ENCODE peak calls at places on chromosomes 6 and 20, in ten cellular contexts. O is H9, T is kidney epithelial cell, U is AG04450, I is mesothelial cell of epicardium, F is RWPE1, L is heart right ventricle, D is astrocyte of the cerebellum, B is astrocyte of the spinal cord, W is mammary epithelial cell. P is an unnamed sample.

GRCh38 chr20:44772636-44773035 is 27.0 kb downstream of the KCNK15 start:
- DNase-seq in O (no peak), T (no peak), U (no peak), I (no peak), F (peak; percentile 38), L (no peak), D (no peak), B (no peak), W (peak; percentile 54), P (no peak)

GRCh38 chr20:4891997-4892396 is 109.3 kb downstream of the SLC23A2 start:
- DNase-seq in O (no peak), T (no peak), U (no peak), I (no peak), F (no peak), L (no peak), D (no peak), B (no peak), W (no peak), P (no peak)

GRCh38 chr6:26105109-26105730 is 18.0 kb downstream of the HFE start:
- DNase-seq in O (no peak), T (no peak), U (no peak), I (no peak), F (no peak), L (no peak), D (no peak), B (no peak), W (no peak), P (no peak)

GRCh38 chr6:135535989-135536414 is 38.5 kb upstream of the AHI1 start:
- DNase-seq in O (no peak), T (peak; percentile 56), U (peak; percentile 94), I (no peak), F (peak; percentile 41), L (no peak), D (peak; percentile 90), B (peak; percentile 92), W (peak; percentile 67), P (peak; percentile 12)

GRCh38 chr20:47656313-47656712 is 129.0 kb downstream of the SULF2 start:
- DNase-seq in O (no peak), T (no peak), U (no peak), I (no peak), F (no peak), L (no peak), D (no peak), B (no peak), W (no peak), P (no peak)

GRCh38 chr20:24139846-24140245 is 151.3 kb upstream of the GGTLC1 start:
- DNase-seq in O (no peak), T (no peak), U (no peak), I (no peak), F (no peak), L (no peak), D (no peak), B (no peak), W (no peak), P (no peak)

GRCh38 chr20:43722153-43722505 is 4.7 kb downstream of the GTSF1L start:
- DNase-seq in O (no peak), T (no peak), U (no peak), I (no peak), F (no peak), L (no peak), D (no peak), B (no peak), W (no peak), P (no peak)

GRCh38 chr6:154488276-154488627 is 22.2 kb downstream of the CNKSR3 start:
- DNase-seq in O (no peak), T (no peak), U (no peak), I (no peak), F (no peak), L (no peak), D (no peak), B (peak; percentile 53), W (no peak), P (no peak)

GRCh38 chr6:10618409-10618808 is 76.0 kb downstream of the C6orf52 start:
- DNase-seq in O (no peak), T (no peak), U (no peak), I (no peak), F (no peak), L (no peak), D (no peak), B (no peak), W (no peak), P (no peak)

GRCh38 chr6:25883991-25884390 is 9.9 kb upstream of the SLC17A3 start:
- DNase-seq in O (no peak), T (peak; percentile 93), U (no peak), I (no peak), F (peak; percentile 63), L (no peak), D (no peak), B (no peak), W (peak; percentile 61), P (no peak)

GRCh38 chr20:25191051-25191450 is 4.5 kb upstream of the ENTPD6 start:
- DNase-seq in O (no peak), T (no peak), U (no peak), I (no peak), F (no peak), L (peak; percentile 55), D (no peak), B (no peak), W (no peak), P (no peak)

GRCh38 chr6:131029661-131030297 is 33.3 kb downstream of the EPB41L2 start:
- DNase-seq in O (peak; percentile 46), T (no peak), U (no peak), I (no peak), F (peak; percentile 18), L (no peak), D (peak; percentile 22), B (peak; percentile 55), W (no peak), P (no peak)

DNA sequence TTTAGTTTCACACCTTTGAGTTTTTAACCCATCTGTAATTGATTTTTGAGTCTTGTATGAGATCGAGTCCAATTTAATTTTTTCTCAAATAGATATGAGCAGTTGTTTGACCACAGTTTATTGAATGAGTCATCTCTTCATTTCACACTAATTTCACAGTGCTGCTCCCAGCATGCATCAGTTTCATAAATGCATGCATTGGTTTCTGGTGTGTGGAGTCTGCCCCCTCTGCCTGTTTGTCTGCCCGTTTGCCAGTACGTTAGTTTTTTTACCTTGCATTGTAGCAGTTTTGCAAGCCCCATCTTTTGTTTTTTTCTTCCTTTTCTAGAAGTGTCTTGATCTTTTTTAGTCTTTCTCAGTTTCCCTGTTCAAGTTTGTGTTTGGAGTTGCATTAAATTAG is 11.9 kb downstream of the SLX4IP start:
- DNase-seq in O (no peak), T (no peak), U (peak; percentile 42), I (no peak), F (peak; percentile 83), L (no peak), D (peak; percentile 72), B (peak; percentile 79), W (peak; percentile 70), P (no peak)
- TF ChIP-seq CTCF in O (no peak), T (no peak), U (peak; percentile 31), I (no peak), F (no peak), L (no peak), D (peak; percentile 32), B (no peak), W (no peak), P (no peak)

GRCh38 chr20:3044336-3044965 is 1.0 kb downstream of the GNRH2 start:
- DNase-seq in O (no peak), T (no peak), U (no peak), I (no peak), F (no peak), L (no peak), D (no peak), B (no peak), W (no peak), P (no peak)

GRCh38 chr20:3046677-3047462 is 1.0 kb downstream of the MRPS26 start:
- DNase-seq in O (peak; percentile 77), T (no peak), U (no peak), I (no peak), F (peak; percentile 63), L (no peak), D (no peak), B (peak; percentile 19), W (peak; percentile 73), P (no peak)

GRCh38 chr20:3047486-3048419 is 1.9 kb downstream of the MRPS26 start:
- DNase-seq in O (no peak), T (no peak), U (no peak), I (no peak), F (no peak), L (no peak), D (no peak), B (no peak), W (no peak), P (no peak)

GRCh38 chr20:3045042-3045815 is 623 bp upstream of the MRPS26 start:
- DNase-seq in O (peak; percentile 86), T (no peak), U (peak; percentile 49), I (no peak), F (peak; percentile 68), L (no peak), D (peak; percentile 34), B (peak; percentile 80), W (peak; percentile 85), P (no peak)

GRCh38 chr20:3045816-3046676 is at the start of gene MRPS26:
- DNase-seq in O (peak; percentile 90), T (no peak), U (peak; percentile 37), I (peak; percentile 62), F (peak; percentile 88), L (peak; percentile 93), D (peak; percentile 31), B (peak; percentile 86), W (peak; percentile 88), P (peak; percentile 84)
- TF ChIP-seq CTCF in O (no peak), T (no peak), U (no peak), I (no peak), F (no peak), L (no peak), D (no peak), B (no peak), W (no peak), P (no peak)

DNA sequence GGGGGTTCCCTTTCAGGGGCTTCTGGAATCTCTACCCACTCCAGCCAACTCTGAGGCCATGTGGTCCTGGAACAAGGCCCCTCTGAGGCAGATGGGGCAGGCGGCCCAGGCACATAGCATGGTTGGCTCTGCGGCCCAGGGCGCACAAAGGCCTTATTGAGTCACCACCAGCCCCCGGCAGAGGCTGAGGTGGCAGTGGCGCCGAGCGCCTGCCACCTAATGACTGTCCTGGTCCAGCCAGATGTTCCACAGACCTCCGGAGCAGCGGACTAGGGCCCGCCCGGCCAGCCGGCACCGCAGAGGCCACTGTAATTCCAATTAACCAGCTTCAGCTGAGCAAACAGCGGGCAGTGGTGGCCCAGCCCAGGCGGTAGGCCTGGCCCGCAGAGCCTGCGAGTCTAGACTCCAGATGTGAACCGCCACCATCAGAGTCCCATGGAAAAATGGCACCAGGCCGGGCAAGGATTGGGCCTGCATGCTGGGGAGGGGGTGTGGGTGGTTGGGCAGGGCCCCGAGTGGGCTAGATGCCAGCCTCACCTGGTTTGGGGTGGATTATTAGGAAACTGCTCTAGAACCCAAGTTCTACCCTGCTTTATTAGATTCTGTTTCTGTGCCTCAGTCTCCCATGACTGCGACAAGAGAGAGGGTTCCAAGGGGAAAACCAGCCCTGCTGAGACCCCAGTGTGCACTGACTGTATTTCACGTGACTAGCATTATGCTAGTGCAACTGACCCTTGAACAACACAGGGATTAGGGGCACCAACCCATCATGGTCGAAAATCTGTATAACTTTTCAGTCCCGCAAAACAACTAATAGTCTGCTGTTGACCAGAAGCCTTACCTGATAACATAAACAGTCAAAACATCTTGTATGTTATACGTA is 34.1 kb upstream of the ID1 start:
- DNase-seq in O (no peak), T (no peak), U (no peak), I (no peak), F (no peak), L (no peak), D (no peak), B (peak; percentile 75), W (no peak), P (no peak)
- TF ChIP-seq CTCF in O (no peak), T (no peak), U (no peak), I (no peak), F (no peak), L (no peak), D (no peak), B (no peak), W (no peak), P (no peak)

GRCh38 chr6:30259140-30260035 is 46.2 kb upstream of the TRIM26 start:
- DNase-seq in O (peak; percentile 88), T (peak; percentile 42), U (peak; percentile 27), I (peak; percentile 51), F (peak; percentile 93), L (peak; percentile 56), D (peak; percentile 50), B (peak; percentile 73), W (peak; percentile 88), P (peak; percentile 58)
- TF ChIP-seq CTCF in O (peak; percentile 16), T (peak; percentile 36), U (peak; percentile 42), I (no peak), F (peak; percentile 33), L (no peak), D (peak; percentile 40), B (peak; percentile 40), W (peak; percentile 47), P (peak; percentile 52)